ENCODE peak calls at places on chromosomes 2 and 18, in ten cellular contexts. C is uterus, D is fibroblast of pulmonary artery, Q is lower lobe of right lung, T is choroid plexus epithelial cell, Z is heart left ventricle, S is foreskin fibroblast, V is SK-N-SH, M is endothelial cell, O is WTC11. E is an unnamed sample.

GRCh38 chr2:191064590-191064989 is 50.6 kb upstream of the STAT1 start:
- DNase-seq in V (no peak), D (no peak), S (no peak), Z (no peak), M (no peak), Q (no peak), O (no peak), C (no peak), T (no peak), E (no peak)

GRCh38 chr18:46754661-46755292 is 2.1 kb downstream of the ST8SIA5 start:
- DNase-seq in V (no peak), Q (no peak), C (no peak), T (no peak), D (no peak), S (no peak), O (peak), M (no peak), Z (no peak), E (no peak)

GRCh38 chr18:73545497-73545896 is 602.1 kb downstream of the FBXO15 start:
- DNase-seq in Z (no peak), Q (no peak), T (no peak), V (no peak), M (no peak), D (no peak), O (no peak), C (no peak), S (peak), E (no peak)

GRCh38 chr18:5420909-5421308 is 122.9 kb downstream of the EPB41L3 start:
- DNase-seq in S (no peak), C (no peak), M (no peak), D (no peak), Q (no peak), O (no peak), Z (no peak), V (no peak), T (no peak), E (no peak)

GRCh38 chr2:34545486-34546136 is 946.5 kb upstream of the FAM98A start:
- DNase-seq in Z (no peak), O (no peak), C (no peak), D (no peak), S (no peak), Q (no peak), M (no peak), V (no peak), T (no peak), E (peak)

GRCh38 chr2:60516383-60516811 is 37.1 kb downstream of the BCL11A start:
- DNase-seq in Q (no peak), D (peak), M (no peak), C (no peak), S (peak), O (no peak), T (peak), Z (no peak), V (no peak), E (no peak)

GRCh38 chr2:59702026-59702425 is 851.4 kb downstream of the BCL11A start:
- DNase-seq in O (no peak), Q (no peak), C (no peak), Z (no peak), S (no peak), D (no peak), V (no peak), T (no peak), M (no peak), E (no peak)

GRCh38 chr2:215299337-215299859 is 12.5 kb upstream of the ATIC start:
- DNase-seq in Q (no peak), S (no peak), Z (no peak), V (no peak), M (no peak), T (no peak), C (no peak), D (no peak), O (no peak), E (no peak)

GRCh38 chr2:227796044-227796780 is 17.4 kb upstream of the CCL20 start:
- DNase-seq in M (no peak), D (no peak), C (no peak), V (no peak), Z (no peak), O (no peak), Q (no peak), T (no peak), S (no peak), E (no peak)

GRCh38 chr18:74652392-74652988 is 54.8 kb downstream of the ZNF407 start:
- DNase-seq in Q (no peak), C (no peak), O (no peak), M (no peak), V (peak), D (peak), T (peak), Z (no peak), S (peak), E (no peak)

DNA sequence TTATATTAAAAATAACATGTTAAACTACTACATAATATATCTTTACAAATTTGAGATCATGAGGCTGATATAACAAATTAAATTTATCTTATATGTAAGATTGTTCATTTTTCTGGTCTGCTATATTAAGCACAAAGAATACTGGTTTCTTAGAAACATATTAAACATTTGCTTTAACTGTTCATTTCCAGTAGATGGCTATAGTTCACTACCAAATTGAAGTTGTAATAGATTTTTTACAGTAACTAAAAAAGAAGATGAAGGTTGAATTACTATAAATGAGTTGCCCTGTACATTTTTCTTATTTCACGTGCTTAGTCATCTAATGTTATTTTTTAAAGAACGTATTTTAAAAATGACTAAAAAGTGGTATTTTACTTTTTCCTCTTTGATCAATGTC is 57.0 kb downstream of the ZNF407 start:
- DNase-seq in D (peak), M (no peak), Z (no peak), Q (no peak), O (no peak), S (peak), C (no peak), V (peak), T (peak), E (no peak)
- TF ChIP-seq CTCF in D (peak), M (no peak), Z (no peak), Q (no peak), O (no peak), S (no peak), C (no peak), V (peak), T (peak), E (no peak)

DNA sequence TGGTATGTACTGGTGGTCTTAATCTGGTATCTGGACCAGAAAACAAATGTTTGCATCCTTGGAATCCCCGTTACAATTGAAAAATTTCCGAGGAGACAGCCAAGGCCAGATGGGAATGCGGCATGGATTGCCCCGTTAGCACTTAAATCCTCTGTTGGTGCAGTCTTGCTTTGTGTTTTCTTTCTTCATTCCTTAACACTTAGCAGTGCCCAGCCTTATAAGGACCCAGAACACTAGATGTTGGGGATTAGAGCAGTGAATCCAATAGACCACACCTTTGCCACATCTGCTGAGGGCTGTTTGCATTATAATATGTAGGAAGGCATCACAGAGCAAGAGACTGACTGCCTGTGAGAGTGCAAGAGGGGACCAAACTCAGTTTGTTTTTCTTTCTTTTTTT is 12.8 kb upstream of the ZNF532 start:
- DNase-seq in D (no peak), C (no peak), Q (no peak), V (no peak), S (no peak), M (no peak), T (no peak), O (no peak), Z (no peak), E (no peak)
- TF ChIP-seq CTCF in D (no peak), C (no peak), Q (no peak), V (no peak), S (no peak), M (no peak), T (no peak), O (no peak), Z (no peak), E (no peak)

GRCh38 chr18:21774722-21775121 is 34.1 kb downstream of the MIB1 start:
- DNase-seq in O (no peak), Q (no peak), V (no peak), M (no peak), D (no peak), Z (no peak), C (no peak), S (no peak), T (no peak), E (no peak)
- TF ChIP-seq CTCF in O (no peak), Q (no peak), V (no peak), M (no peak), D (no peak), Z (no peak), C (no peak), S (no peak), T (no peak), E (no peak)

GRCh38 chr2:61733563-61733962 is 120.3 kb downstream of the FAM161A start:
- DNase-seq in Q (no peak), M (no peak), Z (no peak), C (no peak), O (no peak), V (no peak), S (no peak), D (peak), T (peak), E (no peak)

GRCh38 chr2:61727746-61728145 is 126.1 kb downstream of the FAM161A start:
- DNase-seq in M (no peak), T (peak), Q (no peak), S (no peak), D (peak), V (no peak), O (no peak), Z (no peak), C (no peak), E (no peak)

GRCh38 chr2:61736982-61737381 is 116.9 kb downstream of the FAM161A start:
- DNase-seq in O (no peak), T (no peak), C (no peak), S (no peak), D (no peak), M (no peak), Q (no peak), Z (no peak), V (no peak), E (no peak)

GRCh38 chr2:61732787-61733186 is 121.1 kb downstream of the FAM161A start:
- DNase-seq in D (no peak), M (no peak), C (no peak), O (no peak), S (no peak), T (no peak), V (no peak), Z (no peak), Q (no peak), E (no peak)
- TF ChIP-seq CTCF in D (no peak), M (no peak), C (no peak), O (no peak), S (no peak), T (no peak), V (no peak), Z (no peak), Q (no peak), E (no peak)

DNA sequence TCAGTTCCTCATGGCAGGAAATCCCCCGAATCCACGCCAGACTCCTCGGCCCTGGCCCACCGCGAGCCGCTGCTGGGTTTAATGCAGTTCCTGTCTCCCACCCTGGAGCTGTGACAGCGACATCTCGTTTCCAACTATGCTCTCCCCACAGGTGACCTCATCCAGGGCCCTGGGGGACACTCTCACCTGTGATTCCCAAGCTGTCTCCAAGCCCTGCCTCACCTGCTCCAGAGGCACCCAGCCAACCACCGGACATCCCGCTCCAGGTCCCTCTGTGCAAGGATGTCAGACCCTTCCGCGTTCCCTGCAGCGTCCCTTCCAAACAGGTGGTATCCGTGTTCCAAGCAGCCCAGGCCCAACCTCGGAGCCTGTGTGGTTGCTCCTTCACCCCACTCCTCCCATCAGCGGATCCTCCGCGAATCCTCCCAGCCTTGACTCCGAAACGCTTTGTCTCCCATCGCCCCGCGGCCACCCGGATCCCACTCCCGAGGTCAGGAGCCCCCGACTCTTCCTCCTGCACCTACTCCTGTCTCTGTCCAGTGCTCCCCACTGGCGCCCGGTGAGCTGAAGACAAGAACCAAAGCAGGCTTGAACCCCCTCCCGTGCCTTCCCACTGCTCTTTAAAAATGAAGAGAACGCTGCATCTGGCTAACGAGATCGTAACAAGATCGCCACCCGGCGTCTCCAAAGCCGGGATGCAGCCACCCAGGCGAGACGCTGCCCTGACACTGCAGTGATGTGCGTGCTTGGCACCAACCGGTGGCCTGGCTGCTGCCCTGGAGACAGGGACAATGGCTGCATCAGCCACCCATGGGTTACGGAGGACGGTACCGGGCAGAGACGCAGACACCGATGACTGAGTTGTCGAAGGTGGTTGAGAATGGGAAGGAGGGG is 96.4 kb downstream of the NDUFA10 start:
- DNase-seq in D (no peak), C (peak), Q (peak), Z (peak), S (no peak), T (no peak), M (peak), O (peak), V (no peak), E (no peak)
- TF ChIP-seq CTCF in D (no peak), C (no peak), Q (no peak), Z (no peak), S (no peak), T (peak), M (no peak), O (no peak), V (no peak), E (no peak)

GRCh38 chr2:67215214-67215613 is 181.9 kb upstream of the ETAA1 start:
- DNase-seq in V (peak), C (peak), O (peak), Q (peak), S (peak), Z (no peak), T (peak), M (peak), D (peak), E (peak)
- TF ChIP-seq CTCF in V (peak), C (peak), O (no peak), Q (peak), S (peak), Z (no peak), T (peak), M (peak), D (peak), E (peak)

DNA sequence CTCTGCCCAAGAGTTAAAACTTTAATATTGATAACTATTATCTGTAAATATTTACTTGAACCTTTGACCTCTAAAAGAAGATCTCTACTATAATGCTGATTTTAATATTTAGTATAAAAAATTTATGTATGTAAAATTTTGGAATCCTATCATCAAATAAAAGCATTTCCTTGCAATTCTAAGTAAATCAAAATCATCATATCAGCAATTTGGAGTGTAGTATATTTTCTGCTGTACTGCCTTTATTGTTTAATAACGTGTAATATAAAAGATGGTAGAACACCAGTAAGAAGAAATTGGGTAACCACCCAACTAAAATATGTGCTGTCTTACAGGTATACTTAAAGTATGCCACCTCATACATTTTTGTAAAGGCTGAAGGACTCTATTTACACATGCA is 94.6 kb downstream of the TLK1 start:
- DNase-seq in V (no peak), D (no peak), M (no peak), Z (no peak), Q (no peak), S (no peak), T (no peak), C (no peak), O (no peak), E (no peak)
- TF ChIP-seq CTCF in V (no peak), D (no peak), M (no peak), Z (no peak), Q (no peak), S (no peak), T (no peak), C (no peak), O (no peak), E (no peak)